ENCODE peak calls at places on chromosomes 4 and X, in five cellular contexts. X, R, W, K and N are unnamed samples.

GRCh38 chrX:153981231-153981630 is 8.7 kb downstream of the TMEM187 start:
- DNase-seq in X (no peak), R (no peak), W (no peak), K (no peak), N (no peak)

GRCh38 chr4:146439999-146440398 is 81.7 kb downstream of the SLC10A7 start:
- DNase-seq in X (no peak), R (no peak), W (no peak), K (no peak), N (no peak)

GRCh38 chr4:63169836-63170235 is 1239.4 kb downstream of the TECRL start:
- DNase-seq in X (no peak), R (no peak), W (no peak), K (no peak), N (no peak)

GRCh38 chr4:22237846-22238513 is 277.9 kb downstream of the ADGRA3 start:
- DNase-seq in X (no peak), R (no peak), W (no peak), K (no peak), N (no peak)

GRCh38 chr4:94411296-94411695 is 40.4 kb upstream of the PDLIM5 start:
- DNase-seq in X (no peak), R (no peak), W (no peak), K (no peak), N (no peak)

GRCh38 chr4:119209077-119209476 is 3.4 kb upstream of the USP53 start:
- DNase-seq in X (no peak), R (peak; percentile 99), W (no peak), K (no peak), N (no peak)

GRCh38 chrX:48569958-48570357 is 4.3 kb upstream of the RBM3 start:
- DNase-seq in X (no peak), R (peak; percentile 65), W (no peak), K (no peak), N (no peak)

GRCh38 chr4:88981571-88981970 is 75.4 kb downstream of the FAM13A start:
- DNase-seq in X (no peak), R (no peak), W (no peak), K (no peak), N (no peak)

GRCh38 chrX:2311483-2311882 is 189.3 kb downstream of the DHRSX start:
- DNase-seq in X (no peak), R (no peak), W (no peak), K (no peak), N (no peak)

GRCh38 chr4:532588-533317 is 33.7 kb downstream of the PIGG start:
- DNase-seq in X (no peak), R (peak; percentile 13), W (no peak), K (no peak), N (no peak)

GRCh38 chrX:131816551-131817136 is 206.5 kb upstream of the STK26 start:
- DNase-seq in X (peak; percentile 48), R (peak; percentile 75), W (peak; percentile 89), K (no peak), N (no peak)

GRCh38 chr4:25144870-25145481 is 15.3 kb downstream of the SEPSECS start:
- DNase-seq in X (no peak), R (peak; percentile 53), W (no peak), K (peak; percentile 25), N (no peak)

GRCh38 chr4:39354178-39354503 is 12.0 kb downstream of the RFC1 start:
- DNase-seq in X (no peak), R (no peak), W (no peak), K (no peak), N (no peak)

GRCh38 chrX:36357855-36358254 is 438.3 kb downstream of the CFAP47 start:
- DNase-seq in X (no peak), R (no peak), W (no peak), K (no peak), N (no peak)

GRCh38 chr4:3613980-3614730 is 81.9 kb upstream of the LRPAP1 start:
- DNase-seq in X (no peak), R (no peak), W (no peak), K (peak; percentile 67), N (no peak)

GRCh38 chrX:132737743-132738142 is 220.7 kb downstream of the HS6ST2 start:
- DNase-seq in X (no peak), R (peak; percentile 3), W (no peak), K (no peak), N (no peak)

GRCh38 chr4:185424905-185425599 is 712 bp downstream of the UFSP2 start:
- DNase-seq in X (no peak), R (peak; percentile 34), W (no peak), K (peak; percentile 14), N (no peak)

GRCh38 chr4:40180356-40180755 is 16.5 kb upstream of the RHOH start:
- DNase-seq in X (no peak), R (peak; percentile 97), W (no peak), K (no peak), N (no peak)

GRCh38 chrX:51803833-51804232 is 60.6 kb downstream of the GSPT2 start:
- DNase-seq in X (no peak), R (peak; percentile 9), W (no peak), K (no peak), N (no peak)